ENCODE peak calls at places on chromosomes 2 and 18, in eight cellular contexts. F is caudate nucleus; N is T-cell; R is esophagus squamous epithelium; Q is stimulated activated CD4-positive, alpha-beta T cell treated with anti-CD3 and anti-CD28 coated beads, Interleukin-2, amount 100 ng/mL, for 48 hours; A is activated T-cell treated with anti-CD3 and anti-CD28 coated beads for 1 hour; T is T follicular helper cell; U is MV-4-11. W is an unnamed sample.

GRCh38 chr2:101012706-101013181 is 10.7 kb downstream of the RPL31 start:
- DNase-seq in F (no peak), N (peak; percentile 39), R (no peak), Q (peak; percentile 46), A (peak; percentile 14), T (peak; percentile 8), U (peak; percentile 41), W (no peak)

GRCh38 chr18:64259871-64260270 is 111.0 kb upstream of the LINC00305 start:
- DNase-seq in F (no peak), N (no peak), R (no peak), Q (no peak), A (no peak), T (no peak), U (no peak), W (no peak)

GRCh38 chr2:174561283-174562275 is 36.0 kb downstream of the WIPF1 start:
- DNase-seq in F (peak; percentile 70), N (no peak), R (no peak), Q (no peak), A (no peak), T (no peak), U (no peak), W (peak; percentile 88)

GRCh38 chr2:143347303-143347702 is 218.1 kb downstream of the ARHGAP15 start:
- DNase-seq in F (no peak), N (no peak), R (no peak), Q (no peak), A (no peak), T (no peak), U (no peak), W (no peak)

GRCh38 chr2:222525776-222526175 is 101.4 kb downstream of the SGPP2 start:
- DNase-seq in F (no peak), N (no peak), R (no peak), Q (no peak), A (no peak), T (no peak), U (no peak), W (no peak)

GRCh38 chr2:167504695-167505094 is 616.4 kb downstream of the XIRP2 start:
- DNase-seq in F (no peak), N (no peak), R (no peak), Q (no peak), A (no peak), T (no peak), U (no peak), W (no peak)

GRCh38 chr2:42954227-42954962 is 162.0 kb upstream of the HAAO start:
- DNase-seq in F (no peak), N (no peak), R (no peak), Q (no peak), A (no peak), T (no peak), U (no peak), W (no peak)

GRCh38 chr2:71291398-71291797 is 40.2 kb upstream of the ZNF638 start:
- DNase-seq in F (peak; percentile 62), N (no peak), R (no peak), Q (no peak), A (no peak), T (no peak), U (no peak), W (no peak)

GRCh38 chr2:224947566-224947965 is 94.7 kb downstream of the DOCK10 start:
- DNase-seq in F (no peak), N (no peak), R (no peak), Q (no peak), A (no peak), T (no peak), U (no peak), W (no peak)

GRCh38 chr2:128734521-128735295 is 416.0 kb upstream of the HS6ST1 start:
- DNase-seq in F (no peak), N (no peak), R (no peak), Q (no peak), A (no peak), T (no peak), U (peak; percentile 95), W (peak; percentile 89)

GRCh38 chr2:142668420-142668819 is 209.0 kb upstream of the KYNU start:
- DNase-seq in F (no peak), N (no peak), R (no peak), Q (no peak), A (no peak), T (no peak), U (no peak), W (no peak)

GRCh38 chr2:214591359-214591758 is 180.5 kb downstream of the VWC2L start:
- DNase-seq in F (no peak), N (no peak), R (no peak), Q (no peak), A (no peak), T (no peak), U (no peak), W (no peak)

GRCh38 chr18:9612215-9612830 is 2.0 kb downstream of the PPP4R1 start:
- DNase-seq in F (no peak), N (peak; percentile 28), R (no peak), Q (peak; percentile 4), A (peak; percentile 6), T (no peak), U (peak; percentile 26), W (no peak)

GRCh38 chr2:31129835-31130561 is 8.2 kb downstream of the GALNT14 start:
- DNase-seq in F (no peak), N (no peak), R (no peak), Q (no peak), A (no peak), T (no peak), U (no peak), W (no peak)

GRCh38 chr2:143873886-143874285 is 646.0 kb downstream of the ZEB2 start:
- DNase-seq in F (no peak), N (no peak), R (no peak), Q (no peak), A (no peak), T (no peak), U (no peak), W (no peak)

GRCh38 chr18:26621161-26622026 is 73.0 kb upstream of the KCTD1 start:
- DNase-seq in F (peak; percentile 28), N (no peak), R (no peak), Q (peak; percentile 12), A (no peak), T (no peak), U (peak; percentile 37), W (no peak)

GRCh38 chr2:235495373-235496238 is 1.8 kb downstream of the AGAP1 start:
- DNase-seq in F (no peak), N (no peak), R (no peak), Q (no peak), A (no peak), T (no peak), U (no peak), W (peak; percentile 62)

GRCh38 chr2:219125225-219125885 is 35.3 kb downstream of the NHEJ1 start:
- DNase-seq in F (no peak), N (no peak), R (no peak), Q (peak; percentile 5), A (no peak), T (no peak), U (peak; percentile 83), W (no peak)

GRCh38 chr2:241768251-241768711 is 8.3 kb upstream of the GAL3ST2 start:
- DNase-seq in F (no peak), N (no peak), R (no peak), Q (no peak), A (no peak), T (no peak), U (no peak), W (peak; percentile 71)

GRCh38 chr2:70668432-70668831 is 99.6 kb downstream of the ADD2 start:
- DNase-seq in F (no peak), N (no peak), R (no peak), Q (no peak), A (no peak), T (no peak), U (no peak), W (peak; percentile 38)

GRCh38 chr2:142980246-142981068 is 103.0 kb downstream of the KYNU start:
- DNase-seq in F (no peak), N (no peak), R (no peak), Q (no peak), A (no peak), T (no peak), U (peak; percentile 46), W (no peak)

GRCh38 chr2:57550912-57551311 is 495.7 kb upstream of the VRK2 start:
- DNase-seq in F (no peak), N (no peak), R (no peak), Q (no peak), A (no peak), T (no peak), U (no peak), W (no peak)

GRCh38 chr18:25935356-25935755 is 155.1 kb downstream of the SS18 start:
- DNase-seq in F (no peak), N (no peak), R (no peak), Q (no peak), A (no peak), T (no peak), U (no peak), W (no peak)

GRCh38 chr18:13642440-13642827 is 83.9 kb downstream of the FAM210A start:
- DNase-seq in F (no peak), N (no peak), R (no peak), Q (no peak), A (no peak), T (no peak), U (no peak), W (no peak)

GRCh38 chr18:3008546-3008945 is 4.4 kb downstream of the LPIN2 start:
- DNase-seq in F (no peak), N (no peak), R (no peak), Q (no peak), A (no peak), T (no peak), U (no peak), W (no peak)

GRCh38 chr2:79850912-79851311 is 338.1 kb downstream of the CTNNA2 start:
- DNase-seq in F (no peak), N (no peak), R (no peak), Q (no peak), A (no peak), T (no peak), U (no peak), W (no peak)

GRCh38 chr2:131394147-131394931 is 30.4 kb upstream of the RAB6D start:
- DNase-seq in F (no peak), N (no peak), R (no peak), Q (peak; percentile 4), A (no peak), T (no peak), U (no peak), W (no peak)

GRCh38 chr2:224158061-224158460 is 119.0 kb upstream of the SERPINE2 start:
- DNase-seq in F (no peak), N (no peak), R (no peak), Q (no peak), A (no peak), T (no peak), U (no peak), W (no peak)

GRCh38 chr2:23673830-23674679 is 252.9 kb downstream of the ATAD2B start:
- DNase-seq in F (no peak), N (no peak), R (no peak), Q (no peak), A (no peak), T (no peak), U (peak; percentile 30), W (no peak)

GRCh38 chr2:44941551-44942234 is at the start of gene SIX3:
- DNase-seq in F (peak; percentile 82), N (peak; percentile 26), R (no peak), Q (no peak), A (peak; percentile 5), T (peak; percentile 9), U (peak; percentile 13), W (peak; percentile 78)

GRCh38 chr2:3780477-3781402 is 77.4 kb downstream of the DCDC2C start:
- DNase-seq in F (no peak), N (peak; percentile 13), R (no peak), Q (peak; percentile 43), A (peak; percentile 17), T (peak; percentile 31), U (peak; percentile 66), W (no peak)

GRCh38 chr18:75215663-75216062 is 5.1 kb downstream of the TSHZ1 start:
- DNase-seq in F (no peak), N (no peak), R (no peak), Q (no peak), A (no peak), T (no peak), U (no peak), W (no peak)

GRCh38 chr18:51802589-51802988 is 537.4 kb upstream of the DCC start:
- DNase-seq in F (no peak), N (no peak), R (no peak), Q (no peak), A (no peak), T (no peak), U (no peak), W (no peak)

GRCh38 chr18:25433590-25433989 is 81.6 kb upstream of the ZNF521 start:
- DNase-seq in F (no peak), N (no peak), R (no peak), Q (no peak), A (no peak), T (no peak), U (no peak), W (no peak)

W was measured in posterior vena cava.